ENCODE peak calls at places on chromosome 2, in eight cellular contexts. Z, R, X, V, J, D, F and C are unnamed samples.

GRCh38 chr2:45353879-45354278 is 257.2 kb downstream of the SRBD1 start:
- DNase-seq in Z (peak; percentile 83), R (no peak), X (no peak), V (peak; percentile 69), J (no peak), D (no peak), F (no peak), C (peak; percentile 91)

GRCh38 chr2:190879474-190880373 is 897 bp upstream of the GLS start:
- DNase-seq in Z (peak; percentile 7), R (peak; percentile 9), X (no peak), V (no peak), J (no peak), D (peak; percentile 20), F (no peak), C (no peak)

GRCh38 chr2:46460991-46461715 is 18.2 kb upstream of the TMEM247 start:
- DNase-seq in Z (peak; percentile 82), R (peak; percentile 14), X (peak; percentile 85), V (peak; percentile 71), J (peak; percentile 36), D (peak; percentile 87), F (peak; percentile 79), C (peak; percentile 54)

GRCh38 chr2:107809835-107810234 is 16.9 kb upstream of the RGPD4 start:
- DNase-seq in Z (no peak), R (no peak), X (no peak), V (no peak), J (no peak), D (no peak), F (no peak), C (no peak)

GRCh38 chr2:229591611-229592010 is 122.7 kb downstream of the DNER start:
- DNase-seq in Z (no peak), R (no peak), X (no peak), V (no peak), J (no peak), D (no peak), F (no peak), C (no peak)

GRCh38 chr2:176902454-176902853 is 310.1 kb upstream of the HNRNPA3 start:
- DNase-seq in Z (no peak), R (no peak), X (no peak), V (no peak), J (no peak), D (no peak), F (no peak), C (no peak)

GRCh38 chr2:159497256-159497655 is 119.1 kb downstream of the BAZ2B start:
- DNase-seq in Z (peak; percentile 80), R (no peak), X (no peak), V (peak; percentile 60), J (peak; percentile 82), D (no peak), F (peak; percentile 13), C (peak; percentile 79)

GRCh38 chr2:216536725-216537124 is 38.1 kb downstream of the RPL37A start:
- DNase-seq in Z (peak; percentile 33), R (no peak), X (no peak), V (no peak), J (no peak), D (no peak), F (no peak), C (peak; percentile 62)

GRCh38 chr2:31694444-31694843 is 113.7 kb upstream of the SRD5A2 start:
- DNase-seq in Z (no peak), R (no peak), X (no peak), V (no peak), J (peak; percentile 16), D (no peak), F (peak; percentile 14), C (no peak)

GRCh38 chr2:74252036-74252435 is 53.6 kb downstream of the MTHFD2 start:
- DNase-seq in Z (no peak), R (no peak), X (no peak), V (no peak), J (no peak), D (no peak), F (no peak), C (no peak)

GRCh38 chr2:157894694-157895450 is 18.7 kb upstream of the ACVR1 start:
- DNase-seq in Z (peak; percentile 72), R (no peak), X (no peak), V (peak; percentile 8), J (no peak), D (no peak), F (no peak), C (peak; percentile 66)

GRCh38 chr2:216319771-216320170 is 52.5 kb downstream of the MARCHF4 start:
- DNase-seq in Z (peak; percentile 75), R (no peak), X (no peak), V (no peak), J (no peak), D (no peak), F (peak; percentile 65), C (peak; percentile 77)

GRCh38 chr2:129922571-129923264 is 56.7 kb upstream of the RAB6C start:
- DNase-seq in Z (no peak), R (no peak), X (no peak), V (no peak), J (no peak), D (no peak), F (no peak), C (no peak)